ENCODE peak calls at places on chromosomes 2 and 18, in six cellular contexts. B, O, J, E, I and M are unnamed samples. For H3K4me1, the result is how much of the 10 kb centered on the place peaks cover.

GRCh38 chr2:29050591-29050990 is 23.7 kb downstream of the PCARE start:
- DNase-seq in B (no peak), O (no peak), J (no peak), E (no peak), I (no peak), M (no peak)

GRCh38 chr2:233681534-233682099 is at the start of gene UGT1A7:
- DNase-seq in B (no peak), O (no peak), J (no peak), E (no peak), I (no peak), M (no peak)

GRCh38 chr18:76984193-76985155 is 148.1 kb downstream of the MBP start:
- DNase-seq in B (no peak), O (no peak), J (no peak), E (no peak), I (no peak), M (no peak)

GRCh38 chr2:134202361-134202760 is 51.5 kb upstream of the MGAT5 start:
- DNase-seq in B (no peak), O (no peak), J (no peak), E (no peak), I (no peak), M (no peak)

GRCh38 chr2:17620841-17621240 is 80.3 kb downstream of the VSNL1 start:
- DNase-seq in B (no peak), O (no peak), J (no peak), E (no peak), I (no peak), M (no peak)

GRCh38 chr2:161237397-161238263 is 70.6 kb upstream of the PSMD14 start:
- DNase-seq in B (peak), O (no peak), J (peak), E (peak), I (no peak), M (peak)

GRCh38 chr2:88230912-88231311 is 60.8 kb downstream of the THNSL2 start:
- DNase-seq in B (no peak), O (no peak), J (no peak), E (no peak), I (no peak), M (no peak)

GRCh38 chr2:210481601-210482124 is 5.1 kb upstream of the LANCL1 start:
- DNase-seq in B (no peak), O (no peak), J (no peak), E (no peak), I (no peak), M (no peak)

GRCh38 chr18:31610841-31611240 is 19.2 kb downstream of the TTR start:
- DNase-seq in B (no peak), O (no peak), J (no peak), E (no peak), I (no peak), M (no peak)

GRCh38 chr2:39925312-39925711 is 146.3 kb upstream of the THUMPD2 start:
- DNase-seq in B (no peak), O (no peak), J (no peak), E (no peak), I (no peak), M (no peak)

GRCh38 chr2:15941483-15941853 is 1.1 kb downstream of the MYCN start:
- DNase-seq in B (peak), O (peak), J (no peak), E (no peak), I (no peak), M (no peak)

GRCh38 chr2:26349690-26350089 is 3.1 kb upstream of the ADGRF3 start:
- DNase-seq in B (no peak), O (no peak), J (no peak), E (no peak), I (no peak), M (no peak)

GRCh38 chr18:48605408-48605845 is 66.6 kb downstream of the CTIF start:
- DNase-seq in B (no peak), O (no peak), J (no peak), E (no peak), I (no peak), M (no peak)

GRCh38 chr2:127640082-127641072 is 5.6 kb upstream of the GPR17 start:
- DNase-seq in B (no peak), O (no peak), J (no peak), E (no peak), I (no peak), M (no peak)

GRCh38 chr2:74646201-74646600 is 1.9 kb downstream of the M1AP start:
- DNase-seq in B (no peak), O (no peak), J (no peak), E (no peak), I (no peak), M (no peak)

GRCh38 chr2:10269291-10269690 is 33.4 kb upstream of the HPCAL1 start:
- DNase-seq in B (no peak), O (no peak), J (no peak), E (no peak), I (no peak), M (no peak)

GRCh38 chr2:241809383-241810303 is 650 bp downstream of the NEU4 start:
- DNase-seq in B (no peak), O (no peak), J (no peak), E (no peak), I (no peak), M (no peak)

GRCh38 chr2:188434018-188434417 is 142.3 kb downstream of the GULP1 start:
- DNase-seq in B (no peak), O (no peak), J (no peak), E (no peak), I (no peak), M (no peak)

GRCh38 chr2:154846842-154847241 is 148.3 kb downstream of the KCNJ3 start:
- DNase-seq in B (no peak), O (no peak), J (no peak), E (no peak), I (no peak), M (no peak)

GRCh38 chr2:119291588-119292167 is 68.0 kb downstream of the STEAP3 start:
- DNase-seq in B (peak), O (no peak), J (no peak), E (no peak), I (no peak), M (no peak)

GRCh38 chr2:70523996-70524965 is 29.3 kb downstream of the TGFA start:
- DNase-seq in B (peak), O (peak), J (no peak), E (no peak), I (peak), M (peak)

GRCh38 chr2:49210191-49210590 is 55.9 kb upstream of the FSHR start:
- DNase-seq in B (no peak), O (no peak), J (no peak), E (no peak), I (no peak), M (no peak)

GRCh38 chr2:88871336-88871735 is 179.9 kb downstream of the RPIA start:
- DNase-seq in B (no peak), O (no peak), J (no peak), E (no peak), I (no peak), M (no peak)

GRCh38 chr2:101479328-101479727 is 4.4 kb upstream of the RFX8 start:
- DNase-seq in B (no peak), O (no peak), J (no peak), E (no peak), I (no peak), M (no peak)

GRCh38 chr2:133130548-133131246 is 437.6 kb downstream of the NCKAP5 start:
- DNase-seq in B (no peak), O (no peak), J (no peak), E (no peak), I (no peak), M (no peak)

GRCh38 chr2:42331569-42332284 is 29.3 kb downstream of the COX7A2L start:
- DNase-seq in B (no peak), O (no peak), J (no peak), E (no peak), I (no peak), M (no peak)

GRCh38 chr2:86543335-86543734 is 19.9 kb downstream of the CHMP3 start:
- DNase-seq in B (no peak), O (no peak), J (no peak), E (no peak), I (no peak), M (no peak)

GRCh38 chr2:128322651-128323491 is 4.2 kb upstream of the HS6ST1 start:
- DNase-seq in B (no peak), O (no peak), J (no peak), E (peak), I (no peak), M (no peak)

GRCh38 chr2:101563849-101564248 is 88.9 kb upstream of the RFX8 start:
- DNase-seq in B (no peak), O (no peak), J (no peak), E (no peak), I (no peak), M (no peak)

GRCh38 chr2:128362889-128363228 is 44.2 kb upstream of the HS6ST1 start:
- DNase-seq in B (peak), O (no peak), J (no peak), E (no peak), I (peak), M (no peak)

GRCh38 chr2:217270801-217271121 is 410.9 kb upstream of the TNP1 start:
- DNase-seq in B (no peak), O (no peak), J (no peak), E (no peak), I (no peak), M (no peak)

GRCh38 chr2:145114726-145115125 is 594.8 kb upstream of the ZEB2 start:
- DNase-seq in B (no peak), O (no peak), J (no peak), E (no peak), I (no peak), M (no peak)

GRCh38 chr2:174699993-174700766 is 64.1 kb downstream of the CHRNA1 start:
- DNase-seq in B (no peak), O (peak), J (no peak), E (no peak), I (no peak), M (no peak)

GRCh38 chr2:240479561-240479960 is 44.1 kb downstream of the GPC1 start:
- DNase-seq in B (no peak), O (no peak), J (no peak), E (no peak), I (no peak), M (no peak)

GRCh38 chr2:101341421-101341820 is 32.9 kb upstream of the RNF149 start:
- DNase-seq in B (no peak), O (no peak), J (no peak), E (no peak), I (no peak), M (no peak)

GRCh38 chr2:195645413-195645812 is 11.6 kb upstream of the SLC39A10 start:
- DNase-seq in B (no peak), O (no peak), J (no peak), E (no peak), I (no peak), M (no peak)

GRCh38 chr2:100235098-100235497 is 87.2 kb downstream of the LONRF2 start:
- DNase-seq in B (no peak), O (no peak), J (no peak), E (no peak), I (no peak), M (no peak)

GRCh38 chr2:147636238-147636887 is 208.5 kb upstream of the ACVR2A start:
- DNase-seq in B (no peak), O (no peak), J (no peak), E (peak), I (no peak), M (no peak)

GRCh38 chr18:51453594-51453993 is 256.1 kb upstream of the MEX3C start:
- DNase-seq in B (no peak), O (no peak), J (no peak), E (no peak), I (no peak), M (no peak)

GRCh38 chr18:59029663-59030421 is 109.8 kb upstream of the SEC11C start:
- DNase-seq in B (no peak), O (no peak), J (no peak), E (no peak), I (no peak), M (no peak)

GRCh38 chr18:59026831-59027410 is 112.8 kb upstream of the SEC11C start:
- DNase-seq in B (no peak), O (no peak), J (no peak), E (no peak), I (no peak), M (no peak)

GRCh38 chr18:59022167-59022945 is 117.3 kb upstream of the SEC11C start:
- DNase-seq in B (peak), O (no peak), J (no peak), E (no peak), I (no peak), M (peak)

GRCh38 chr18:59024829-59025228 is 114.9 kb upstream of the SEC11C start:
- DNase-seq in B (no peak), O (no peak), J (no peak), E (no peak), I (peak), M (peak)

GRCh38 chr18:59026364-59026763 is 113.3 kb upstream of the SEC11C start:
- DNase-seq in B (no peak), O (no peak), J (no peak), E (no peak), I (peak), M (no peak)
- H3K4me1 ChIP-seq in B (under half), O (under half), J (under half), E (under half), I (under half), M (under half)

DNA sequence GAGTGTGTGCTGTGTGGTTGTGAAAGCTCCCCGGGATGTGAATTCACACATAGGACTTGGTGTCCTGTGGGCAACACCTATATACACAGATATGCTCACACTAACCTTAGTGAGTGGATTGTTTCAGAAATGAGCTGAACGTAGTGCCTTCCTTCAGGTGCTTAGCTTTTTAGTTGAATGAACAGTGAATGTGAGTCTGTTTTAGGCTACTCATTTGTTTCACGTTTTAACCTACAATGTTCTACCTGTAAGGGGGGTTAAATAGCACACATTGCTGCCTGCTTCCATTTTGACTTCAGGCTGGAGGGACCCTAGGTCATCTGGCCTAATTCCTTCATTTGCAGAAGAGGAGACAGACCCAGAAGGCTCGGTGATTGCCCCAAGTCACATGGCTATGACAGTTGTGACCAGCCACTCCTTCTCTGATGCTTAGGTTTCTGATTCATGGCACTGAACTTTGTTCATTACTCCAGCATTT is 1.0 kb downstream of the PLEK start:
- DNase-seq in B (no peak), O (no peak), J (no peak), E (no peak), I (no peak), M (no peak)
- TF ChIP-seq POLR2A in B (no peak), O (no peak), J (no peak), E (no peak), I (no peak), M (no peak)

GRCh38 chr2:109407401-109408335 is 206.1 kb downstream of the SEPTIN10 start:
- DNase-seq in B (peak), O (no peak), J (no peak), E (no peak), I (peak), M (no peak)
- H3K4me1 ChIP-seq in B (under half), O (under half), J (under half), E (under half), I (under half), M (under half)

GRCh38 chr2:27572998-27573429 is 9.8 kb upstream of the ZNF512 start:
- DNase-seq in B (no peak), O (no peak), J (no peak), E (no peak), I (no peak), M (no peak)
- TF ChIP-seq POLR2A in B (no peak), O (no peak), J (no peak), E (no peak), I (no peak), M (no peak)

GRCh38 chr2:61183815-61184214 is 21.8 kb downstream of the C2orf74 start:
- DNase-seq in B (no peak), O (no peak), J (no peak), E (no peak), I (no peak), M (no peak)
- H3K4me1 ChIP-seq in B (under half), O (under half), J (under half), E (under half), I (under half), M (under half)

GRCh38 chr2:20148841-20149702 is 75.9 kb downstream of the SDC1 start:
- DNase-seq in B (peak), O (no peak), J (no peak), E (no peak), I (no peak), M (no peak)

GRCh38 chr2:20148411-20148810 is 76.5 kb downstream of the SDC1 start:
- DNase-seq in B (no peak), O (no peak), J (no peak), E (no peak), I (no peak), M (no peak)

GRCh38 chr2:20151116-20151571 is 73.8 kb downstream of the SDC1 start:
- DNase-seq in B (no peak), O (no peak), J (no peak), E (no peak), I (no peak), M (no peak)

GRCh38 chr2:20150110-20150706 is 74.7 kb downstream of the SDC1 start:
- DNase-seq in B (no peak), O (no peak), J (no peak), E (no peak), I (no peak), M (no peak)

GRCh38 chr2:20149703-20150030 is 75.3 kb downstream of the SDC1 start:
- DNase-seq in B (no peak), O (no peak), J (no peak), E (no peak), I (no peak), M (no peak)
- TF ChIP-seq POLR2A in B (no peak), O (no peak), J (no peak), E (no peak), I (no peak), M (no peak)

GRCh38 chr2:64643838-64644219 is 9.9 kb downstream of the SERTAD2 start:
- DNase-seq in B (no peak), O (no peak), J (no peak), E (no peak), I (no peak), M (no peak)
- H3K4me1 ChIP-seq in B (half or more), O (half or more), J (half or more), E (under half), I (under half), M (under half)

GRCh38 chr2:9205963-9206948 is at the start of gene ASAP2:
- DNase-seq in B (peak), O (peak), J (peak), E (peak), I (peak), M (peak)
- TF ChIP-seq POLR2A in B (no peak), O (peak), J (peak), E (peak), I (peak), M (no peak)

DNA sequence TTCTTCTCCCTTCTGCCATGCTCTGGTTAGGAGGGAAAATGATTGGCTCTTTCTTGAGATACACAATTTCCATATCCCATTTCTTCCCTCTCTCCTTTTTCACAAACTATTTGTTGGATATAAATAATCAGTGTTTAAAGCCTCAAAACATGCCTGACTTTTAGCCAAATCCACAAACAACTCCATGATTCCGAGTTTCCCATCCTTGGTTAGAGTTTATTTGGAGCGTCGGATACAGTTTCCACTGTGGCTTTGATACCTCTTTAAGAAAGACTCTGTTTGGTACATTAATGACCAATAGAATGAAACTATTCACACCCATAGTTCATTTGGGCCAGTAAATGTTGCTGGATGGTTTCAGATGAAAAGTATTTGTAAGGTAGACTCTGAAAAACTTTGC is 5.9 kb upstream of the FHL2 start:
- DNase-seq in B (no peak), O (no peak), J (no peak), E (no peak), I (no peak), M (no peak)
- H3K4me1 ChIP-seq in B (under half), O (under half), J (under half), E (under half), I (under half), M (under half)

GRCh38 chr2:56263876-56264275 is 80.1 kb downstream of the CCDC85A start:
- DNase-seq in B (no peak), O (no peak), J (no peak), E (no peak), I (no peak), M (no peak)
- TF ChIP-seq POLR2A in B (no peak), O (no peak), J (no peak), E (no peak), I (no peak), M (no peak)